ENCODE peak calls at places on chromosome 9, in six cellular contexts. V, S, D, C, B and M are unnamed samples.

GRCh38 chr9:78146241-78146640 is 89.6 kb upstream of the CEP78 start:
- DNase-seq in C (no peak), D (no peak), V (no peak), S (no peak), B (no peak), M (no peak)

GRCh38 chr9:91241909-91242308 is 119.8 kb downstream of the AUH start:
- DNase-seq in B (no peak), D (no peak), C (no peak), V (no peak), S (no peak), M (no peak)

GRCh38 chr9:71755869-71756268 is 12.4 kb downstream of the CEMIP2 start:
- DNase-seq in D (no peak), S (no peak), B (no peak), C (no peak), V (peak; percentile 47), M (no peak)

GRCh38 chr9:29214702-29215248 is 1641.5 kb upstream of the C9orf72 start:
- DNase-seq in V (no peak), D (no peak), C (no peak), S (no peak), B (no peak), M (no peak)

GRCh38 chr9:88954073-88954472 is 37.2 kb upstream of the S1PR3 start:
- DNase-seq in D (no peak), V (peak; percentile 50), S (no peak), C (no peak), B (no peak), M (no peak)

GRCh38 chr9:114167591-114168091 is 12.3 kb downstream of the COL27A1 start:
- DNase-seq in B (no peak), V (no peak), C (no peak), S (no peak), D (no peak), M (no peak)

GRCh38 chr9:34627716-34628655 is 880 bp downstream of the ARID3C start:
- DNase-seq in S (no peak), B (no peak), D (no peak), C (no peak), V (no peak), M (no peak)

GRCh38 chr9:3136999-3137675 is 293.2 kb upstream of the PUM3 start:
- DNase-seq in B (no peak), V (peak; percentile 5), D (no peak), C (no peak), S (no peak), M (no peak)

GRCh38 chr9:116342941-116343340 is 189.3 kb downstream of the PAPPA start:
- DNase-seq in C (no peak), B (peak; percentile 26), S (no peak), D (no peak), V (peak; percentile 44), M (no peak)

GRCh38 chr9:78122631-78123030 is 91.0 kb upstream of the GNAQ start:
- DNase-seq in D (no peak), B (no peak), S (no peak), C (no peak), V (peak; percentile 40), M (no peak)

GRCh38 chr9:127578627-127578951 is 33.5 kb upstream of the STXBP1 start:
- DNase-seq in D (no peak), V (no peak), S (no peak), C (no peak), B (no peak), M (no peak)

GRCh38 chr9:34547960-34548603 is 25.3 kb upstream of the ENHO start:
- DNase-seq in C (peak; percentile 57), V (peak; percentile 47), D (peak; percentile 75), S (peak; percentile 67), B (peak; percentile 55), M (no peak)

GRCh38 chr9:89234636-89235035 is 56.0 kb upstream of the SHC3 start:
- DNase-seq in B (peak; percentile 39), D (no peak), S (no peak), V (peak; percentile 22), C (no peak), M (no peak)

GRCh38 chr9:16360247-16360646 is 510.2 kb downstream of the BNC2 start:
- DNase-seq in B (no peak), S (no peak), C (no peak), D (no peak), V (no peak), M (no peak)

GRCh38 chr9:131608469-131609115 is 63.3 kb downstream of the PRRT1B start:
- DNase-seq in B (peak; percentile 81), S (peak; percentile 78), D (peak; percentile 90), V (peak; percentile 70), C (peak; percentile 86), M (peak; percentile 57)

GRCh38 chr9:3968891-3969290 is 331.0 kb downstream of the GLIS3 start:
- DNase-seq in C (no peak), S (no peak), V (peak; percentile 51), D (no peak), B (no peak), M (no peak)

GRCh38 chr9:21854594-21854993 is 52.2 kb downstream of the MTAP start:
- DNase-seq in V (peak; percentile 71), D (no peak), S (no peak), B (peak; percentile 43), C (no peak), M (peak; percentile 47)

GRCh38 chr9:93028448-93029006 is 30.0 kb upstream of the SUSD3 start:
- DNase-seq in D (no peak), S (no peak), B (no peak), C (no peak), V (no peak), M (no peak)
- H3K4me3 ChIP-seq in D (no peak overlapping the region), S (no peak overlapping the region), B (no peak overlapping the region), C (no peak overlapping the region), V (no peak overlapping the region), M (no peak overlapping the region)

DNA sequence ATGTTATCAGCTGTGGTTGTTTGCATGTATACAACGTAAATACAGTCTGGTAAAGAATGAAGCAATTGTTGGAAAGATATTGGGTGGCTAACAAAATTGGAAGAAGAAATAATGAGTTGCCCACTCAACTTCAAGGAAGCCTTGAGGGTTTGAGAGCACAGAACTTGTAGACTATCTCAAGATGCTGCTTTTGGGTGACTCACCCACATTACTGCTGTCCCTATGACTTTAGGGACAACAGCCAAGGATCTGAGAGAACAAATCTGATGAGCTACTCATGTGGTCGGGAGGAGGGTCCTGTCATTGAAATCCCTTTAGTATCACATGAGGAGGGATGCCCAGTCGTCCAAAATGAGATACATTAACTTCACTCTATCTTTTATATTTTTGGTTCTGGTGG is 261.8 kb downstream of the GAS1 start:
- DNase-seq in V (peak; percentile 31), S (no peak), D (no peak), C (no peak), B (no peak), M (no peak)
- H3K4me3 ChIP-seq in V (no peak overlapping the region), S (no peak overlapping the region), D (no peak overlapping the region), C (no peak overlapping the region), B (no peak overlapping the region), M (no peak overlapping the region)

GRCh38 chr9:135993840-135994776 is 32.9 kb upstream of the UBAC1 start:
- DNase-seq in C (no peak), B (no peak), V (no peak), S (no peak), D (no peak), M (no peak)

GRCh38 chr9:135993409-135993742 is 32.2 kb upstream of the UBAC1 start:
- DNase-seq in S (no peak), D (no peak), B (no peak), V (no peak), C (no peak), M (no peak)

GRCh38 chr9:135990468-135991429 is 29.6 kb upstream of the UBAC1 start:
- DNase-seq in S (no peak), B (peak; percentile 81), C (peak; percentile 64), D (no peak), V (peak; percentile 67), M (no peak)

GRCh38 chr9:135991771-135992170 is 30.6 kb upstream of the UBAC1 start:
- DNase-seq in V (no peak), D (no peak), C (no peak), B (no peak), S (no peak), M (no peak)

GRCh38 chr9:135992486-135993408 is 31.6 kb upstream of the UBAC1 start:
- DNase-seq in D (peak; percentile 89), S (peak; percentile 89), V (peak; percentile 78), C (peak; percentile 83), B (peak; percentile 93), M (peak; percentile 49)
- H3K4me3 ChIP-seq in D (peak overlapping the region; percentile 62), S (peak overlapping the region; percentile 41), V (peak overlapping the region; percentile 9), C (no peak overlapping the region), B (no peak overlapping the region), M (peak overlapping the region; percentile 22)

GRCh38 chr9:98611986-98612505 is 96.7 kb downstream of the GABBR2 start:
- DNase-seq in V (no peak), B (peak; percentile 11), S (no peak), D (no peak), C (no peak), M (no peak)
- H3K4me3 ChIP-seq in V (no peak overlapping the region), B (no peak overlapping the region), S (no peak overlapping the region), D (no peak overlapping the region), C (no peak overlapping the region), M (no peak overlapping the region)

DNA sequence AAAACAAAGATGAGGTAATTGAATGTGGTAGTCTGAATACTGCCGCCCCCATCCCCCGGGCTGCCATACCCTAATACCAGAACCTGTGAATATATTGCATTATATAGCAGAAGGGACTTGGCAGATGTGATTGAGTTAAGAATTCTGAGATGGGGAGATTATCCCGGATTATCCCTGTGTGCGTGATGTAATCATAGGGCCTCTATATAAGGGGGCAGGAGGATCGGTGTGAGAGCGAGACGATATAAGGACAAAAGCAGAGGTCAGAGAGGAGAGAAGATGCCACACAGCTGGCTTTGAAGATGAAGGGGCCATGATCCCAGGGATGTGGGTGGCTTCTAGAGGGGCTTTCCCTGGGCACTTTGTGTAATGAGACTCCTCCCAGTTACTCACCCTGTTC is 101.7 kb upstream of the TLE1 start:
- DNase-seq in B (no peak), V (no peak), D (no peak), C (no peak), S (no peak), M (no peak)
- H3K4me3 ChIP-seq in B (no peak overlapping the region), V (no peak overlapping the region), D (no peak overlapping the region), C (no peak overlapping the region), S (no peak overlapping the region), M (no peak overlapping the region)